ENCODE peak calls at places on chromosome 11, in four cellular contexts. X is MCF 10A, U is fibroblast of the conjunctiva, N is neuronal stem cell. P is an unnamed sample.

GRCh38 chr11:66124564-66124963 is 54.5 kb downstream of the PACS1 start:
- DNase-seq in X (no peak), U (no peak), N (no peak), P (no peak)

GRCh38 chr11:69551963-69552362 is 70.5 kb downstream of the LINC01488 start:
- DNase-seq in X (no peak), U (no peak), N (no peak), P (no peak)

GRCh38 chr11:441418-442274 is at the start of gene ANO9:
- DNase-seq in X (peak; percentile 46), U (no peak), N (no peak), P (no peak)

GRCh38 chr11:33040127-33040861 is 922 bp downstream of the TCP11L1 start:
- DNase-seq in X (no peak), U (no peak), N (no peak), P (peak; percentile 69)

GRCh38 chr11:62614275-62614674 is 1.2 kb downstream of the ROM1 start:
- DNase-seq in X (peak; percentile 62), U (no peak), N (no peak), P (no peak)

GRCh38 chr11:116792869-116793475 is 1.3 kb upstream of the APOA5 start:
- DNase-seq in X (peak; percentile 66), U (no peak), N (no peak), P (no peak)

GRCh38 chr11:12556155-12556554 is 118.1 kb upstream of the TEAD1 start:
- DNase-seq in X (peak; percentile 53), U (peak; percentile 57), N (no peak), P (no peak)

GRCh38 chr11:72736452-72737069 is 15.6 kb downstream of the ARAP1 start:
- DNase-seq in X (peak; percentile 80), U (peak; percentile 18), N (no peak), P (no peak)

GRCh38 chr11:66495401-66495844 is 15.0 kb upstream of the BBS1 start:
- DNase-seq in X (peak; percentile 6), U (no peak), N (no peak), P (no peak)

GRCh38 chr11:82174610-82175009 is 559.1 kb downstream of the FAM181B start:
- DNase-seq in X (peak; percentile 19), U (no peak), N (no peak), P (no peak)

GRCh38 chr11:20156876-20157613 is 3.2 kb downstream of the DBX1 start:
- DNase-seq in X (no peak), U (no peak), N (peak; percentile 73), P (no peak)

GRCh38 chr11:3095712-3096361 is 38.6 kb upstream of the CARS1 start:
- DNase-seq in X (peak; percentile 73), U (peak; percentile 59), N (peak; percentile 59), P (no peak)

GRCh38 chr11:18865951-18866350 is 73.3 kb downstream of the MRGPRX1 start:
- DNase-seq in X (no peak), U (no peak), N (peak; percentile 14), P (no peak)

GRCh38 chr11:65505434-65506315 is 6.8 kb downstream of the MALAT1 start:
- DNase-seq in X (no peak), U (no peak), N (no peak), P (no peak)

GRCh38 chr11:17770917-17771316 is 36.3 kb downstream of the KCNC1 start:
- DNase-seq in X (no peak), U (no peak), N (no peak), P (no peak)

GRCh38 chr11:99973993-99974392 is 713.1 kb upstream of the ARHGAP42 start:
- DNase-seq in X (no peak), U (no peak), N (no peak), P (no peak)